ENCODE peak calls at places on chromosomes 11 and 22, in five cellular contexts. D, Q, P, Z and A are unnamed samples.

GRCh38 chr11:125057370-125058060 is 5.6 kb upstream of the SLC37A2 start:
- DNase-seq in D (no peak), Q (no peak), P (no peak), Z (no peak), A (no peak)

GRCh38 chr11:125756050-125756449 is 10.0 kb downstream of the PATE1 start:
- DNase-seq in D (no peak), Q (no peak), P (no peak), Z (no peak), A (no peak)

GRCh38 chr11:45037425-45038005 is 86.8 kb upstream of the TP53I11 start:
- DNase-seq in D (no peak), Q (no peak), P (no peak), Z (no peak), A (no peak)

GRCh38 chr11:116529210-116529609 is 243.6 kb downstream of the BUD13 start:
- DNase-seq in D (no peak), Q (no peak), P (no peak), Z (no peak), A (no peak)

GRCh38 chr22:42639541-42640241 is 710 bp downstream of the ATP5MGL start:
- DNase-seq in D (no peak), Q (no peak), P (no peak), Z (no peak), A (no peak)

GRCh38 chr11:12868315-12869073 is 140.6 kb upstream of the RASSF10 start:
- DNase-seq in D (no peak), Q (no peak), P (no peak), Z (no peak), A (no peak)

GRCh38 chr11:93741882-93742226 is 382 bp downstream of the C11orf54 start:
- DNase-seq in D (no peak), Q (peak), P (no peak), Z (no peak), A (no peak)

GRCh38 chr11:66489636-66490035 is 9.4 kb downstream of the DPP3 start:
- DNase-seq in D (no peak), Q (no peak), P (no peak), Z (no peak), A (no peak)

DNA sequence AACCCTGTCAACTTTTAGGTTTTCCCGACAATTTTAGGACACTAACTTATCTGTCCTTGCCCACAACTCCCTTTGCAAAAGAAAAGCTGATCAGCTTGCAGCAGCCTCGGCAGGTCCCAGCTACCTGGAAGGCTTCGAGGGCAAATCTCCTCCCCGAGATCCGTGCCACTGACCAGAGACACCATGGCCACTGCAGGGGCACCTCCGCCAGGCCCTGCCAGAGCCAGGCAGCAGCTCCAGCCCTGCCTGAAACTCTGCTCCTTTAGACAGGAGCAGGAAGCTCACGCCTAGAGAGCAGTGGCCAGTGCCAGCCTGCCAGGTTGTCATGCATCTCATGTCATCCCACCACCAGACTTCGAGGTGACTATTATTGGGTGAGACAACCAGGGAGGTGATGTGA is 21.1 kb downstream of the KCNJ4 start:
- DNase-seq in D (no peak), Q (no peak), P (no peak), Z (no peak), A (no peak)
- H3K27ac ChIP-seq in D (no peak), Q (no peak), P (no peak), Z (no peak), A (no peak)

GRCh38 chr11:69344570-69345145 is 50.7 kb downstream of the MYEOV start:
- DNase-seq in D (no peak), Q (no peak), P (no peak), Z (peak), A (no peak)
- H3K27ac ChIP-seq in D (no peak), Q (no peak), P (no peak), Z (no peak), A (no peak)

GRCh38 chr11:2713721-2714462 is 14.1 kb upstream of the KCNQ1OT1 start:
- DNase-seq in D (no peak), Q (no peak), P (peak), Z (no peak), A (no peak)
- H3K27ac ChIP-seq in D (no peak), Q (no peak), P (no peak), Z (no peak), A (no peak)

GRCh38 chr22:21612858-21613257 is 17.0 kb downstream of the YDJC start:
- DNase-seq in D (no peak), Q (peak), P (no peak), Z (no peak), A (no peak)
- H3K27ac ChIP-seq in D (no peak), Q (no peak), P (no peak), Z (no peak), A (no peak)

GRCh38 chr11:60705895-60706294 is 6.5 kb downstream of the MS4A8 start:
- DNase-seq in D (no peak), Q (no peak), P (no peak), Z (no peak), A (no peak)

GRCh38 chr11:60699282-60699681 is at the start of gene MS4A8:
- DNase-seq in D (no peak), Q (no peak), P (no peak), Z (no peak), A (no peak)

GRCh38 chr11:60703374-60703773 is 4.0 kb downstream of the MS4A8 start:
- DNase-seq in D (no peak), Q (no peak), P (no peak), Z (no peak), A (no peak)

GRCh38 chr11:60700689-60701508 is 1.5 kb downstream of the MS4A8 start:
- DNase-seq in D (no peak), Q (peak), P (no peak), Z (peak), A (no peak)

GRCh38 chr11:60701509-60701818 is 2.1 kb downstream of the MS4A8 start:
- DNase-seq in D (no peak), Q (no peak), P (no peak), Z (no peak), A (no peak)
- H3K27ac ChIP-seq in D (no peak), Q (no peak), P (no peak), Z (no peak), A (no peak)